ENCODE peak calls at places on chromosomes 12 and 14, in nine cellular contexts. M is MM.1S, S is RWPE1, H is cardiac muscle cell, L is psoas muscle, Y is fibroblast of the aortic adventitia, W is AG09309, E is left lung, B is astrocyte of the spinal cord. I is an unnamed sample.
A peak's percentile ranks its signal among the peaks of the same experiment; 100 is the strongest.

GRCh38 chr12:6941786-6942185 is 1.8 kb upstream of the RNU7-1 start:
- DNase-seq in M (no peak), Y (no peak), E (no peak), H (no peak), S (no peak), W (no peak), L (peak; percentile 62), B (no peak), I (no peak)

GRCh38 chr14:52052289-52052943 is 16.4 kb downstream of the NID2 start:
- DNase-seq in S (no peak), Y (peak; percentile 96), M (no peak), L (no peak), E (no peak), H (no peak), W (peak; percentile 89), B (no peak), I (no peak)

GRCh38 chr12:95815635-95816212 is 25.2 kb upstream of the NTN4 start:
- DNase-seq in B (peak; percentile 52), M (peak; percentile 53), Y (peak; percentile 70), E (no peak), H (no peak), L (no peak), S (peak; percentile 42), W (no peak), I (no peak)

GRCh38 chr12:104263580-104264358 is 39.8 kb upstream of the EID3 start:
- DNase-seq in Y (peak; percentile 49), L (no peak), B (no peak), H (no peak), S (peak; percentile 70), M (no peak), W (peak; percentile 60), E (no peak), I (no peak)

GRCh38 chr14:83207550-83207949 is 1673.9 kb upstream of the SEL1L start:
- DNase-seq in W (no peak), H (no peak), S (no peak), L (no peak), B (no peak), M (no peak), E (no peak), Y (no peak), I (no peak)

GRCh38 chr12:27541031-27541719 is 17.2 kb downstream of the PPFIBP1 start:
- DNase-seq in B (no peak), S (no peak), M (no peak), W (no peak), E (no peak), H (no peak), L (no peak), Y (no peak), I (no peak)

GRCh38 chr14:72598328-72598727 is 295.6 kb downstream of the DPF3 start:
- DNase-seq in W (no peak), S (no peak), H (no peak), L (no peak), M (no peak), B (no peak), E (no peak), Y (no peak), I (no peak)

GRCh38 chr14:55127491-55127951 is 1.5 kb upstream of the LGALS3 start:
- DNase-seq in E (no peak), S (peak; percentile 83), H (no peak), B (no peak), Y (peak; percentile 83), M (no peak), W (peak; percentile 80), L (no peak), I (peak; percentile 63)

GRCh38 chr12:51439330-51439729 is 14.7 kb downstream of the SLC4A8 start:
- DNase-seq in H (no peak), E (no peak), S (no peak), W (no peak), M (no peak), L (no peak), Y (no peak), B (no peak), I (no peak)

GRCh38 chr12:48203192-48203591 is at the start of gene OR10AD1:
- DNase-seq in W (no peak), H (no peak), S (no peak), B (no peak), E (no peak), Y (no peak), M (no peak), L (no peak), I (no peak)

GRCh38 chr12:51348116-51348515 is 1.6 kb upstream of the CELA1 start:
- DNase-seq in Y (no peak), B (no peak), L (no peak), E (no peak), M (no peak), H (peak; percentile 40), S (no peak), W (no peak), I (no peak)

GRCh38 chr14:79018846-79019245 is 848.7 kb downstream of the NRXN3 start:
- DNase-seq in L (no peak), H (no peak), E (no peak), S (peak; percentile 7), M (no peak), B (peak; percentile 73), W (peak; percentile 17), Y (peak; percentile 54), I (no peak)

GRCh38 chr14:61540931-61541330 is 154.4 kb upstream of the HIF1A start:
- DNase-seq in S (no peak), B (no peak), Y (no peak), E (no peak), W (no peak), H (no peak), M (no peak), L (no peak), I (no peak)

GRCh38 chr12:118714051-118714460 is 267.3 kb upstream of the SRRM4 start:
- DNase-seq in B (no peak), H (peak; percentile 73), W (no peak), L (no peak), Y (no peak), M (peak; percentile 38), S (no peak), E (no peak), I (peak; percentile 63)

GRCh38 chr14:27672047-27672446 is 1074.2 kb upstream of the NOVA1 start:
- DNase-seq in Y (no peak), W (no peak), L (no peak), S (no peak), H (no peak), B (no peak), E (no peak), M (no peak), I (no peak)
- TF ChIP-seq CTCF in Y (no peak), W (no peak), L (no peak), S (no peak), H (no peak), B (no peak), E (no peak), M (no peak), I (no peak)

DNA sequence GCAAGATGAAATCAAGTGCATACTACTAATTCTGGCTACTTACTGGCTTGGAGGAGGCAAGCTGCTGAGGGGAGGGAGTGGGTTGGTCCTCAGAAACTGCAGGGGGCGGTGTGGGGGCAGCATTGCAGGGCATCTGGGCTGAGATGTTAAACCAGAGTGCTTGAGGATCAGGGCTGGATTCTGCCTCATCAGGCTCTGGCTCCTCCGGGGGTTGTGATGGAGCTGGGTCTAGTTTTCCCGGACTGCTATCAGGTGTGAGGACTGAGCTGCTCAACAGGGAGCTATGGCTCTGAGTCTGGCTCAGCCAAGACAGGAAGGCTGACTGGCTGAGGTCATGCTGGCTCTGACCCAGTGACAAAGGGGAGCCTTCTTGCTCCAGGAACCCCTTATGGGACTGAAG is 28.6 kb downstream of the BAZ2A start:
- DNase-seq in Y (no peak), E (no peak), B (no peak), H (peak; percentile 35), S (no peak), M (no peak), L (no peak), W (no peak), I (peak; percentile 52)
- TF ChIP-seq CTCF in Y (no peak), E (no peak), B (peak; percentile 4), H (no peak), S (no peak), M (peak; percentile 26), L (no peak), W (peak; percentile 21), I (no peak)

GRCh38 chr12:84034891-84035290 is 877.7 kb downstream of the SLC6A15 start:
- DNase-seq in Y (no peak), S (no peak), M (no peak), W (no peak), H (no peak), E (no peak), B (no peak), L (no peak), I (no peak)

GRCh38 chr12:84035766-84036165 is 876.8 kb downstream of the SLC6A15 start:
- DNase-seq in Y (no peak), M (no peak), W (no peak), H (no peak), E (no peak), B (no peak), S (no peak), L (no peak), I (no peak)

GRCh38 chr12:84033162-84033561 is 879.4 kb downstream of the SLC6A15 start:
- DNase-seq in E (no peak), S (no peak), M (no peak), H (no peak), Y (no peak), W (no peak), L (no peak), B (no peak), I (no peak)

GRCh38 chr12:84038241-84038640 is 874.4 kb downstream of the SLC6A15 start:
- DNase-seq in W (no peak), M (no peak), L (no peak), B (no peak), Y (no peak), E (no peak), H (no peak), S (no peak), I (no peak)

GRCh38 chr12:84036912-84037311 is 875.7 kb downstream of the SLC6A15 start:
- DNase-seq in B (no peak), W (no peak), E (no peak), M (no peak), S (no peak), H (no peak), Y (no peak), L (no peak), I (no peak)
- TF ChIP-seq CTCF in B (no peak), W (no peak), E (no peak), M (no peak), S (no peak), H (no peak), Y (no peak), L (no peak), I (no peak)

GRCh38 chr12:107223816-107224215 is 130.5 kb upstream of the CRY1 start:
- DNase-seq in M (no peak), H (no peak), B (no peak), S (no peak), E (no peak), L (no peak), Y (no peak), W (peak; percentile 14), I (no peak)

GRCh38 chr12:107231269-107231668 is 137.9 kb upstream of the CRY1 start:
- DNase-seq in S (no peak), H (no peak), E (no peak), L (no peak), B (no peak), W (no peak), M (no peak), Y (no peak), I (no peak)

GRCh38 chr12:107225626-107226025 is 132.3 kb upstream of the CRY1 start:
- DNase-seq in E (no peak), H (no peak), M (no peak), W (no peak), S (peak; percentile 10), B (peak; percentile 42), L (no peak), Y (peak; percentile 44), I (no peak)

GRCh38 chr12:107229827-107230226 is 136.5 kb upstream of the CRY1 start:
- DNase-seq in L (no peak), E (no peak), Y (no peak), M (peak; percentile 31), W (no peak), S (no peak), H (no peak), B (no peak), I (no peak)

GRCh38 chr12:107228076-107228475 is 134.7 kb upstream of the CRY1 start:
- DNase-seq in M (no peak), W (no peak), E (no peak), Y (no peak), L (no peak), B (no peak), H (no peak), S (no peak), I (no peak)
- TF ChIP-seq CTCF in M (no peak), W (no peak), E (no peak), Y (no peak), L (no peak), B (no peak), H (no peak), S (no peak), I (no peak)